ENCODE peak calls at places on chromosome 20, in six cellular contexts. T is adrenal gland, G is brain microvascular endothelial cell, H is cardiac fibroblast, L is GM12865, M is AG04450. E is an unnamed sample.

GRCh38 chr20:1528811-1529210 is 28.7 kb downstream of the SIRPD start:
- DNase-seq in G (no peak), H (no peak), M (no peak), L (no peak), T (no peak), E (no peak)

GRCh38 chr20:44695295-44696230 is 19.6 kb upstream of the CCN5 start:
- DNase-seq in L (peak), H (peak), G (no peak), T (no peak), M (peak), E (peak)

GRCh38 chr20:21503345-21503744 is 10.5 kb downstream of the NKX2-2 start:
- DNase-seq in G (peak), H (no peak), T (no peak), M (no peak), L (peak), E (peak)

GRCh38 chr20:12305555-12305954 is 387.9 kb downstream of the BTBD3 start:
- DNase-seq in L (no peak), M (no peak), H (peak), G (no peak), T (no peak), E (no peak)

GRCh38 chr20:35398660-35399144 is 13.1 kb downstream of the UQCC1 start:
- DNase-seq in H (peak), T (no peak), L (no peak), G (no peak), M (no peak), E (peak)

GRCh38 chr20:19419420-19419819 is 207.0 kb downstream of the SLC24A3 start:
- DNase-seq in G (no peak), L (no peak), H (no peak), T (no peak), M (no peak), E (no peak)

GRCh38 chr20:9482180-9482579 is 32.2 kb upstream of the LAMP5 start:
- DNase-seq in G (no peak), H (no peak), L (peak), T (no peak), M (no peak), E (no peak)

GRCh38 chr20:33914871-33915270 is 78.8 kb upstream of the RALY start:
- DNase-seq in H (peak), G (peak), T (no peak), L (peak), M (peak), E (no peak)

GRCh38 chr20:60727425-60727824 is 524.6 kb upstream of the CDH4 start:
- DNase-seq in T (no peak), L (no peak), M (no peak), H (no peak), G (no peak), E (no peak)

GRCh38 chr20:8481636-8482035 is 349.6 kb downstream of the PLCB1 start:
- DNase-seq in T (no peak), M (no peak), L (no peak), G (no peak), H (no peak), E (peak)

GRCh38 chr20:42193119-42193518 is 574.9 kb upstream of the CHD6 start:
- DNase-seq in T (peak), G (no peak), H (no peak), M (no peak), L (no peak), E (no peak)

GRCh38 chr20:60256811-60257210 is 298.6 kb downstream of the CDH26 start:
- DNase-seq in T (no peak), H (no peak), G (no peak), L (no peak), M (no peak), E (no peak)

GRCh38 chr20:14332796-14333345 is 4.5 kb downstream of the FLRT3 start:
- DNase-seq in L (no peak), M (no peak), H (no peak), G (no peak), T (no peak), E (no peak)

GRCh38 chr20:47614703-47615309 is 113.1 kb downstream of the NCOA3 start:
- DNase-seq in M (no peak), L (no peak), T (no peak), H (no peak), G (no peak), E (no peak)
- H3K4me3 ChIP-seq in M (no peak), L (no peak), T (no peak), H (no peak), G (no peak), E (no peak)

GRCh38 chr20:2873747-2874041 is 413 bp downstream of the PTPRA start:
- DNase-seq in M (no peak), H (peak), L (peak), G (no peak), T (peak), E (no peak)
- TF ChIP-seq CTCF in M (no peak), H (no peak), L (no peak), G (no peak), T (no peak), E (no peak)

GRCh38 chr20:25287631-25288290 is 39.9 kb downstream of the PYGB start:
- DNase-seq in H (no peak), L (no peak), T (peak), M (no peak), G (no peak), E (no peak)
- H3K4me3 ChIP-seq in H (no peak), L (no peak), T (no peak), M (no peak), G (no peak), E (no peak)

GRCh38 chr20:62702886-62703852 is 5.5 kb upstream of the NTSR1 start:
- DNase-seq in L (no peak), M (peak), G (peak), T (peak), H (peak), E (peak)
- TF ChIP-seq CTCF in L (no peak), M (peak), G (peak), T (peak), H (peak), E (peak)

DNA sequence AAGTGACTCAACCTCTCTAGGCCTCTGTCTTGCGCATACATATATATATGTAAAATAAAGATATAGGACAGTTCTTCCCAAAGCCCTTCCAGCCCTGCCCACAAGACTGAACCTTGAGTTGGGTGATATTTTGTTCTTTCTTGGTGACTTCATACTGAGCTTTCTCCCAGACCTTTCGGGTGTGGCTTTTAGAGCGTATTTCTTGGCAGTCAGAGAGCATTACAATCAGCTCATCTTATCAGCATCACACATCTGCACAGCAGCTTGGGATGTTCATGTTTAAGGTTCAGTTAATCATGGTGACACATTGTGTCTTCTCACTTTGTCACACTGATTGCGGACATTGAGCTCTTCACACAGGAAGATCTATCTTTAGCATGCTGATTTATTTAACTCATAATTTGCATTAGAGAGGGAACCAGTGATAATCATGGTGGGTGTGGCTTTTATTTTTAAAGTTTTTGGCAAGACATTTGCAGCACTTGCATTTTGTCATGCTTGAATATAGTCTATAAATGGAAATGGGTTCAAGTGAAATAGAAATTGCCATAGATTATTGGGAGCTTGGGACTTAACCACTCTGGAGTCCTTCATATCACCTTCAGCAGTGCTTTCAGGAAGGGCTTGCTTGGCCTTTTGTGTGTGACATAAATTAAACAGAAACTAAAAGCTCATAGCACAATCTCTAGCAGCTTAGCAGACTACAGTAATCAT is 8.3 kb downstream of the KIF3B start:
- DNase-seq in M (no peak), H (no peak), L (peak), G (peak), T (no peak), E (no peak)
- H3K4me3 ChIP-seq in M (no peak), H (no peak), L (peak), G (no peak), T (no peak), E (no peak)